ENCODE peak calls at places on chromosomes 4 and X, in seven cellular contexts. I is fibroblast of pulmonary artery, R is heart right ventricle, H is GM13976, E is cardiac muscle cell, S is endodermal cell, J is lung. N is an unnamed sample.

GRCh38 chr4:37463033-37463432 is 218.5 kb downstream of the NWD2 start:
- DNase-seq in I (no peak), R (no peak), H (no peak), E (no peak), S (no peak), J (no peak), N (no peak)

GRCh38 chr4:184335520-184335919 is 117.8 kb upstream of the ENPP6 start:
- DNase-seq in I (peak), R (no peak), H (no peak), E (no peak), S (no peak), J (no peak), N (no peak)

GRCh38 chr4:183966371-183966770 is 61.3 kb downstream of the STOX2 start:
- DNase-seq in I (no peak), R (no peak), H (no peak), E (no peak), S (no peak), J (no peak), N (no peak)

GRCh38 chr4:71441186-71442169 is 102.7 kb downstream of the SLC4A4 start:
- DNase-seq in I (no peak), R (no peak), H (no peak), E (no peak), S (no peak), J (no peak), N (no peak)

GRCh38 chr4:2090642-2091041 is 31.5 kb downstream of the NAT8L start:
- DNase-seq in I (no peak), R (no peak), H (no peak), E (peak), S (no peak), J (peak), N (no peak)

GRCh38 chr4:173274744-173275143 is 59.4 kb downstream of the HMGB2 start:
- DNase-seq in I (no peak), R (no peak), H (no peak), E (no peak), S (no peak), J (no peak), N (no peak)

GRCh38 chr4:75769044-75769443 is 44.7 kb downstream of the USO1 start:
- DNase-seq in I (peak), R (no peak), H (no peak), E (no peak), S (no peak), J (no peak), N (no peak)

GRCh38 chrX:133171962-133172708 is 46.0 kb downstream of the TFDP3 start:
- DNase-seq in I (peak), R (no peak), H (no peak), E (peak), S (peak), J (no peak), N (peak)

GRCh38 chrX:7638053-7638452 is 204.9 kb upstream of the VCX start:
- DNase-seq in I (no peak), R (no peak), H (no peak), E (no peak), S (no peak), J (no peak), N (no peak)

GRCh38 chr4:107902715-107903114 is 28.6 kb upstream of the CYP2U1 start:
- DNase-seq in I (no peak), R (no peak), H (peak), E (no peak), S (no peak), J (no peak), N (no peak)

GRCh38 chr4:171639540-171639939 is 173.7 kb upstream of the GALNTL6 start:
- DNase-seq in I (no peak), R (no peak), H (peak), E (no peak), S (no peak), J (no peak), N (peak)

GRCh38 chr4:158302076-158302866 is 92.0 kb downstream of the TMEM144 start:
- DNase-seq in I (peak), R (no peak), H (no peak), E (no peak), S (no peak), J (no peak), N (no peak)

GRCh38 chr4:88511236-88511635 is 12.3 kb downstream of the PYURF start:
- DNase-seq in I (no peak), R (no peak), H (no peak), E (no peak), S (no peak), J (no peak), N (no peak)

GRCh38 chr4:6195602-6196319 is 4.6 kb downstream of the JAKMIP1 start:
- DNase-seq in I (no peak), R (no peak), H (no peak), E (no peak), S (no peak), J (no peak), N (no peak)

GRCh38 chrX:147779173-147779572 is 132.5 kb upstream of the FMR1 start:
- DNase-seq in I (no peak), R (no peak), H (no peak), E (no peak), S (no peak), J (no peak), N (no peak)

GRCh38 chrX:97685753-97686152 is 802.0 kb downstream of the RPA4 start:
- DNase-seq in I (peak), R (no peak), H (peak), E (peak), S (no peak), J (no peak), N (peak)

GRCh38 chr4:178738026-178738425 is 1295.8 kb upstream of the AGA start:
- DNase-seq in I (no peak), R (no peak), H (no peak), E (no peak), S (no peak), J (no peak), N (no peak)

GRCh38 chr4:72194453-72194852 is 162.7 kb downstream of the NPFFR2 start:
- DNase-seq in I (no peak), R (no peak), H (no peak), E (no peak), S (no peak), J (no peak), N (no peak)

GRCh38 chrX:40504801-40505605 is 75.8 kb upstream of the ATP6AP2 start:
- DNase-seq in I (peak), R (no peak), H (no peak), E (no peak), S (peak), J (no peak), N (peak)

GRCh38 chr4:54902261-54902660 is 223.1 kb downstream of the KDR start:
- DNase-seq in I (peak), R (no peak), H (no peak), E (no peak), S (no peak), J (no peak), N (no peak)

GRCh38 chr4:84502333-84502954 is 3.4 kb upstream of the NKX6-1 start:
- DNase-seq in I (no peak), R (no peak), H (no peak), E (no peak), S (no peak), J (no peak), N (no peak)

GRCh38 chr4:105967058-105967658 is 71.9 kb downstream of the NPNT start:
- DNase-seq in I (no peak), R (no peak), H (no peak), E (no peak), S (no peak), J (no peak), N (no peak)

GRCh38 chrX:418927-419729 is 32.4 kb upstream of the PPP2R3B start:
- DNase-seq in I (no peak), R (no peak), H (no peak), E (no peak), S (no peak), J (no peak), N (no peak)

GRCh38 chr4:41257257-41257900 is 651 bp downstream of the UCHL1 start:
- DNase-seq in I (peak), R (peak), H (peak), E (peak), S (peak), J (peak), N (peak)

GRCh38 chr4:85860066-85860465 is 385.1 kb downstream of the ARHGAP24 start:
- DNase-seq in I (peak), R (no peak), H (no peak), E (no peak), S (no peak), J (no peak), N (no peak)

GRCh38 chr4:41155194-41155830 is 59.0 kb downstream of the APBB2 start:
- DNase-seq in I (peak), R (no peak), H (no peak), E (no peak), S (no peak), J (no peak), N (no peak)

GRCh38 chr4:127889903-127890302 is 9.2 kb downstream of the PLK4 start:
- DNase-seq in I (peak), R (no peak), H (no peak), E (no peak), S (no peak), J (no peak), N (no peak)

GRCh38 chr4:98232202-98232601 is 29.0 kb upstream of the RAP1GDS1 start:
- DNase-seq in I (peak), R (no peak), H (no peak), E (no peak), S (no peak), J (no peak), N (no peak)

GRCh38 chr4:138263438-138263837 is 21.3 kb upstream of the SLC7A11 start:
- DNase-seq in I (peak), R (no peak), H (no peak), E (no peak), S (no peak), J (no peak), N (no peak)

GRCh38 chrX:128294198-128294597 is 242.0 kb upstream of the ACTRT1 start:
- DNase-seq in I (no peak), R (no peak), H (no peak), E (no peak), S (no peak), J (no peak), N (no peak)

GRCh38 chrX:45524296-45524695 is 323.6 kb upstream of the DIPK2B start:
- DNase-seq in I (peak), R (no peak), H (no peak), E (no peak), S (no peak), J (no peak), N (no peak)

GRCh38 chrX:37846934-37847732 is at the start of gene DYNLT3:
- DNase-seq in I (peak), R (peak), H (peak), E (peak), S (peak), J (peak), N (peak)

GRCh38 chrX:10485331-10485730 is 135.1 kb downstream of the MID1 start:
- DNase-seq in I (peak), R (no peak), H (no peak), E (no peak), S (no peak), J (no peak), N (no peak)

GRCh38 chr4:4320528-4320927 is 30.5 kb downstream of the ZBTB49 start:
- DNase-seq in I (no peak), R (no peak), H (no peak), E (no peak), S (no peak), J (no peak), N (no peak)

GRCh38 chr4:76930721-76931481 is 18.7 kb upstream of the SEPTIN11 start:
- DNase-seq in I (no peak), R (no peak), H (no peak), E (no peak), S (no peak), J (no peak), N (no peak)

DNA sequence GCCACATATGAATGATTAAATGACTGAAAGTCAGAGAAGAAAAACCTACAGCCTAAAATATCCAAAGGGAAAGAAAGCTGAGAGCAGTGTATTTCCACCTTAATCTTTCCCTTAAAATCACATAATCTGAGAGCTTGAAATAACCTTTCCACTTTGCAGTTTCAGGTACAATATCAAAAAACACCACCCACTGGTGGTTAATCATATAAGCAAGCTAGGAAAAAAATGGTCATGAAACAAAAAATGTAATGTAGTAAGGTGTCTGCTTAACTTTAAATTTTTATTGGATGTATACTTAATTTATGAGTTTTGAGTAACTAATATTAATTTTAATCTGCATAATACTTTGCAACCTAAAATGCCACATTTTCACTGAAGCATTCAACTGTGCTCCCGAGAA is 3.2 kb downstream of the PRDM5 start:
- DNase-seq in I (no peak), R (no peak), H (no peak), E (no peak), S (no peak), J (no peak), N (no peak)
- TF ChIP-seq CTCF in I (peak), R (no peak), H (no peak), E (peak), S (peak), J (no peak), N (no peak)

GRCh38 chr4:177371452-177371851 is 61.8 kb downstream of the NEIL3 start:
- DNase-seq in I (no peak), R (no peak), H (no peak), E (no peak), S (no peak), J (no peak), N (no peak)

GRCh38 chr4:177369372-177369771 is 59.7 kb downstream of the NEIL3 start:
- DNase-seq in I (peak), R (no peak), H (no peak), E (peak), S (no peak), J (no peak), N (no peak)

DNA sequence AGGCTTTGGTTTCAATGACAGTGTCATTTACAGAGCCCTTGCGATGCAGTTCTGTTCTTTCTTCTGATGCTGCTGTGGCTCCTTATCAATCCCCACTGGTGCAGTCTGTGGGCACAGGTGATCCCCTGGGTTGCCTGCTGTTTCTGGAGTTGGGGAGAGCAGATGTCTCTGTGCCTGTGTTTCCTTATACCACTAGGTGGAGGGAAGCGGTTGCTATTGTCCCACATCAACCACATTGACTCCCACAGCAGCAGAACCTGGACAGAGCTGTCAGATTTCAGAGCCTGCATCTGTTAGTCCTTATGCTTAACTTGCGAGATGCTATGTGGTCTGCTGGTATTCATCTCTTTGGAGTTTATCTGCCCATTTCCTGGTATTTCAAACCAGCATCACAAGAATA is 57.7 kb downstream of the NEIL3 start:
- DNase-seq in I (peak), R (no peak), H (no peak), E (no peak), S (peak), J (no peak), N (no peak)
- TF ChIP-seq CTCF in I (peak), R (no peak), H (no peak), E (peak), S (peak), J (no peak), N (no peak)

GRCh38 chrX:140661657-140662056 is 47.9 kb upstream of the LINC00632 start:
- DNase-seq in I (no peak), R (no peak), H (no peak), E (no peak), S (no peak), J (no peak), N (no peak)
- TF ChIP-seq CTCF in I (no peak), R (no peak), H (no peak), E (no peak), S (peak), J (no peak), N (no peak)

GRCh38 chr4:149145803-149146202 is 669.8 kb downstream of the IQCM start:
- DNase-seq in I (no peak), R (no peak), H (no peak), E (no peak), S (no peak), J (no peak), N (no peak)

GRCh38 chr4:149140841-149141240 is 674.8 kb downstream of the IQCM start:
- DNase-seq in I (peak), R (no peak), H (no peak), E (no peak), S (no peak), J (no peak), N (no peak)

DNA sequence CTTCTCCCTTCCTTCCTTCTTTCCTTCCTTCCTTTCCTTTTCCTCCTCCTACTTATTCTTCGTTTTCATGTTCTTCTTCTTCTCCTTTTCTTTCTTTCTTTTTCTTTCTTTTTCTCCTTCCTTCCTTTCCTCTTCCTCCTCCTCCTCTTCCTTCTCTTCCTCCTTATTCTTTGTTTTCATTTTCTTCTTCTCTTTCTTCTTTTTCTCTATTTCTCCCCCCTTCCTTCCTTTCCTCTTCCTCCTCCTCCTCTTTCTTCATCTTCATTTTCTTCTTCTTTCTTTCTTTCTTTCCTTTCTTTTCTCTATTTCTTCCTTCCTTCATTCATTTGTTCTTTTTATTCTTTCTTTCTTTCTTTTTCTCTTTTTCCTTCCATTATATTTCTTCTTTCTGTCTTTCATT is 671.6 kb downstream of the IQCM start:
- DNase-seq in I (no peak), R (no peak), H (no peak), E (no peak), S (no peak), J (no peak), N (no peak)
- TF ChIP-seq CTCF in I (no peak), R (no peak), H (no peak), E (no peak), S (no peak), J (no peak), N (no peak)

DNA sequence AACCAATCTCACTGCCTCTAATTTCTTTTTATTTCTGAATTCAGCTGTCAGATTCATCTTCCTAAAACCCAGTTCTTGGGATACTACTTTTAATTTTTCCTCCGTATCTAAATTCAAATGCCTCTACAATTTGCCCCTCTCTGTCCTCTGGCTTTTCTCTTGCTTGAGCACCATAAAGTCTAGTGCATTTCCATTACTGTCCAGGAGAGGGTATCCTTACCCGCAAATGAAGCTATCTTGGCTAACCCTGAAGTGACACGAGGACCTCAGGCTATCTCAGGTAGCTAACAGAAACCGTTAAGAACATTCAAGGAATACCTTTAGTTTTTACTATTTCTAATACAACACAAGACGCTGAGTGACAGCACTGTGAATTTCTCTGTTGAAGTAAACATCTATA is 49.4 kb upstream of the PRR32 start:
- DNase-seq in I (no peak), R (no peak), H (peak), E (peak), S (peak), J (no peak), N (peak)
- TF ChIP-seq CTCF in I (no peak), R (peak), H (peak), E (no peak), S (peak), J (no peak), N (peak)

N was measured in GM20000.